ENCODE peak calls at places on chromosome 18, in four cellular contexts. G is right cardiac atrium, R is glutamatergic neuron, X is T-helper 17 cell. D is an unnamed sample.

GRCh38 chr18:49400398-49401072 is 59.9 kb downstream of the DYM start:
- DNase-seq in G (no peak), X (no peak), R (no peak), D (no peak)

GRCh38 chr18:63553117-63553516 is 10.9 kb downstream of the SERPINB12 start:
- DNase-seq in R (no peak), G (no peak), X (no peak), D (peak; percentile 13)

GRCh38 chr18:28890796-28891195 is 713.9 kb upstream of the CDH2 start:
- DNase-seq in R (peak; percentile 54), X (no peak), G (no peak), D (no peak)

GRCh38 chr18:73924836-73925235 is 222.8 kb downstream of the FBXO15 start:
- DNase-seq in X (no peak), R (no peak), G (no peak), D (no peak)

GRCh38 chr18:29874519-29875098 is 1167.9 kb downstream of the DSC3 start:
- DNase-seq in G (no peak), X (no peak), R (no peak), D (peak; percentile 31)

GRCh38 chr18:54187372-54187771 is 37.1 kb downstream of the MBD2 start:
- DNase-seq in G (no peak), R (no peak), X (no peak), D (no peak)

GRCh38 chr18:24231773-24232735 is 93.2 kb downstream of the CABYR start:
- DNase-seq in R (no peak), X (no peak), G (no peak), D (no peak)

GRCh38 chr18:35435420-35435819 is 58.3 kb upstream of the ZNF396 start:
- DNase-seq in G (no peak), R (no peak), X (no peak), D (no peak)

GRCh38 chr18:9796933-9797549 is 88.7 kb upstream of the TXNDC2 start:
- DNase-seq in X (no peak), G (no peak), R (peak; percentile 38), D (no peak)

GRCh38 chr18:24552218-24552617 is 91.8 kb downstream of the HRH4 start:
- DNase-seq in X (no peak), G (no peak), R (no peak), D (no peak)

GRCh38 chr18:79439201-79440023 is 43.7 kb downstream of the NFATC1 start:
- DNase-seq in X (no peak), R (peak; percentile 40), G (no peak), D (peak; percentile 82)

GRCh38 chr18:25113081-25113480 is 238.9 kb downstream of the ZNF521 start:
- DNase-seq in R (peak; percentile 41), G (no peak), X (no peak), D (no peak)

GRCh38 chr18:49704334-49704733 is 109.0 kb downstream of the ACAA2 start:
- DNase-seq in R (no peak), X (no peak), G (no peak), D (no peak)

GRCh38 chr18:36798738-36799473 is 29.9 kb downstream of the TPGS2 start:
- DNase-seq in R (no peak), G (no peak), X (no peak), D (no peak)

GRCh38 chr18:3305354-3305762 is 43.4 kb downstream of the MYL12B start:
- DNase-seq in G (no peak), X (peak; percentile 32), R (no peak), D (peak; percentile 43)

GRCh38 chr18:24368749-24369148 is 28.9 kb downstream of the OSBPL1A start:
- DNase-seq in R (no peak), G (no peak), X (no peak), D (no peak)

GRCh38 chr18:13612111-13612997 is 114.0 kb downstream of the FAM210A start:
- DNase-seq in X (peak; percentile 66), G (no peak), R (no peak), D (no peak)